ENCODE peak calls at places on chromosomes 12 and 14, in five cellular contexts. F is K562, T is endodermal cell, M is kidney epithelial cell, P is PC-9. H is an unnamed sample.

GRCh38 chr14:95045836-95046430 is 111.4 kb downstream of the DICER1 start:
- DNase-seq in M (no peak), T (peak), F (no peak), P (no peak), H (no peak)

GRCh38 chr12:55736076-55736475 is 6.8 kb upstream of the GDF11 start:
- DNase-seq in P (no peak), F (no peak), M (no peak), T (no peak), H (no peak)

GRCh38 chr12:71731439-71732356 is 23.0 kb upstream of the RAB21 start:
- DNase-seq in P (no peak), M (no peak), F (peak), T (peak), H (no peak)

GRCh38 chr12:120737557-120738251 is 12.1 kb downstream of the ACADS start:
- DNase-seq in P (no peak), T (peak), M (no peak), F (no peak), H (no peak)

GRCh38 chr14:53209370-53209769 is 56.2 kb upstream of the DDHD1 start:
- DNase-seq in T (no peak), P (no peak), M (no peak), F (no peak), H (no peak)

GRCh38 chr12:58966939-58967338 is 46.6 kb upstream of the LRIG3 start:
- DNase-seq in F (no peak), M (no peak), P (no peak), T (no peak), H (no peak)

GRCh38 chr12:12449533-12450025 is 92.7 kb downstream of the BORCS5 start:
- DNase-seq in P (no peak), M (no peak), F (no peak), T (no peak), H (no peak)

GRCh38 chr12:108831309-108831991 is 25.9 kb downstream of the SSH1 start:
- DNase-seq in P (no peak), F (no peak), M (no peak), T (no peak), H (no peak)

GRCh38 chr12:68821357-68822188 is 13.6 kb downstream of the MDM2 start:
- DNase-seq in F (no peak), M (no peak), T (no peak), P (no peak), H (no peak)

GRCh38 chr12:22408605-22409004 is 74.1 kb upstream of the ST8SIA1 start:
- DNase-seq in F (no peak), P (no peak), T (peak), M (no peak), H (no peak)

GRCh38 chr12:115763982-115764621 is 513.4 kb downstream of the MED13L start:
- DNase-seq in F (peak), T (no peak), P (no peak), M (no peak), H (no peak)

GRCh38 chr12:108810636-108811035 is 46.7 kb downstream of the SSH1 start:
- DNase-seq in T (no peak), M (no peak), P (no peak), F (no peak), H (no peak)

GRCh38 chr12:106227641-106228319 is 20.0 kb downstream of the CKAP4 start:
- DNase-seq in P (no peak), F (no peak), M (no peak), T (peak), H (no peak)

GRCh38 chr14:28299227-28299626 is 467.4 kb upstream of the FOXG1 start:
- DNase-seq in P (no peak), F (no peak), T (no peak), M (no peak), H (no peak)

GRCh38 chr14:53183611-53184010 is 30.5 kb upstream of the DDHD1 start:
- DNase-seq in M (no peak), F (no peak), P (no peak), T (no peak), H (no peak)

GRCh38 chr12:88495031-88495430 is 85.2 kb downstream of the KITLG start:
- DNase-seq in T (no peak), P (no peak), M (no peak), F (no peak), H (no peak)

GRCh38 chr14:65957631-65958205 is 528.5 kb upstream of the CCDC196 start:
- DNase-seq in T (peak), F (no peak), M (no peak), P (no peak), H (no peak)

GRCh38 chr14:67263499-67264149 is 22.4 kb downstream of the PALS1 start:
- DNase-seq in P (no peak), M (no peak), F (no peak), T (no peak), H (no peak)

GRCh38 chr14:104567957-104568225 is 11.7 kb upstream of the C14orf180 start:
- DNase-seq in T (no peak), F (no peak), M (no peak), P (no peak), H (no peak)

GRCh38 chr14:37416264-37416663 is 178.8 kb downstream of the FOXA1 start:
- DNase-seq in T (no peak), M (no peak), P (no peak), F (no peak), H (no peak)

GRCh38 chr12:68236421-68237059 is 10.9 kb upstream of the IL26 start:
- DNase-seq in T (no peak), F (peak), P (no peak), M (no peak), H (no peak)

GRCh38 chr14:64522591-64523355 is 17.8 kb upstream of the HSPA2 start:
- DNase-seq in P (no peak), F (no peak), T (no peak), M (no peak), H (no peak)

GRCh38 chr14:74414380-74414779 is 11.6 kb downstream of the SYNDIG1L start:
- DNase-seq in T (peak), F (no peak), P (no peak), M (no peak), H (no peak)

GRCh38 chr14:95486875-95487668 is 29.4 kb downstream of the SYNE3 start:
- DNase-seq in P (no peak), T (no peak), M (no peak), F (no peak), H (no peak)

GRCh38 chr12:46518729-46519128 is 146.2 kb upstream of the SLC38A2 start:
- DNase-seq in P (no peak), T (no peak), M (no peak), F (no peak), H (no peak)

GRCh38 chr12:97465012-97465345 is 2.4 kb downstream of the RMST start:
- DNase-seq in F (no peak), P (no peak), M (no peak), T (peak), H (no peak)

GRCh38 chr12:97464241-97465011 is 1.8 kb downstream of the RMST start:
- DNase-seq in P (no peak), F (no peak), M (no peak), T (peak), H (no peak)
- H3K4me3 ChIP-seq in P (no peak), F (no peak), M (no peak), T (peak), H (no peak)

GRCh38 chr12:93127107-93127560 is 198.0 kb upstream of the EEA1 start:
- DNase-seq in P (no peak), M (no peak), F (no peak), T (no peak), H (no peak)

GRCh38 chr12:93125126-93125525 is 196.0 kb upstream of the EEA1 start:
- DNase-seq in M (no peak), P (no peak), T (no peak), F (no peak), H (no peak)

GRCh38 chr12:93126069-93126474 is 197.0 kb upstream of the EEA1 start:
- DNase-seq in T (no peak), M (no peak), P (no peak), F (no peak), H (no peak)

GRCh38 chr12:93128332-93128707 is 199.2 kb upstream of the EEA1 start:
- DNase-seq in T (no peak), F (no peak), P (no peak), M (no peak), H (no peak)

GRCh38 chr12:93127582-93128331 is 198.7 kb upstream of the EEA1 start:
- DNase-seq in T (peak), F (peak), P (no peak), M (no peak), H (no peak)
- TF ChIP-seq CTCF in T (peak), F (peak), P (no peak), M (no peak), H (peak)

GRCh38 chr12:70606001-70606400 is 31.2 kb downstream of the PTPRB start:
- DNase-seq in P (no peak), T (no peak), M (no peak), F (no peak), H (peak)

GRCh38 chr12:70609203-70609602 is 28.0 kb downstream of the PTPRB start:
- DNase-seq in F (peak), T (peak), M (no peak), P (no peak), H (no peak)

GRCh38 chr12:70604662-70605061 is 32.6 kb downstream of the PTPRB start:
- DNase-seq in T (no peak), P (no peak), F (no peak), M (no peak), H (no peak)

GRCh38 chr12:70608184-70608583 is 29.0 kb downstream of the PTPRB start:
- DNase-seq in P (no peak), M (no peak), T (no peak), F (no peak), H (no peak)

DNA sequence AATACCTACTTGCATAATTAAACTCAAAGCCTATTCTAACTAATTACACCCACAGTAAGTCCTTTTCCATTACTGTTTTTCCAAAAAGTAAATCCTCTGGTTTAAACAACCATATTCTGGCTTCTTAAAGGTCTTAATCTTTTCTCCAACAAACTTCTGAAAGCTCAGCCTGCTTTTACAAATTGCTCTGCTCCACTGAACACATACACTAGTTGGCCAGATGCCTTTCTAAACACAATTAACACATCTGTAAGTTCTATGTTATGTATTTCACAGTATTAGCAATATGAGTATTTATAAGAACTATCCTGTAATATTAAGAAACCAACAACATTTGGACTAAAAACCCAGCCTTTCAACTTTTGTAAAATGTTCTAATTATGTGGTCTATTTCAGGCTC is 30.1 kb downstream of the PTPRB start:
- DNase-seq in P (no peak), M (no peak), F (no peak), T (no peak), H (peak)
- H3K4me3 ChIP-seq in P (no peak), M (peak), F (no peak), T (no peak), H (peak)

GRCh38 chr14:51622376-51622775 is 29.3 kb upstream of the FRMD6 start:
- DNase-seq in T (no peak), M (no peak), P (no peak), F (no peak), H (no peak)

GRCh38 chr14:51625170-51625569 is 26.5 kb upstream of the FRMD6 start:
- DNase-seq in M (no peak), F (no peak), T (no peak), P (no peak), H (no peak)

GRCh38 chr14:51620036-51620435 is 31.7 kb upstream of the FRMD6 start:
- DNase-seq in F (no peak), P (no peak), T (no peak), M (no peak), H (no peak)

GRCh38 chr14:51619551-51619950 is 32.2 kb upstream of the FRMD6 start:
- DNase-seq in M (no peak), T (no peak), F (no peak), P (no peak), H (no peak)

GRCh38 chr14:51621654-51622053 is 30.1 kb upstream of the FRMD6 start:
- DNase-seq in T (no peak), F (no peak), P (no peak), M (no peak), H (no peak)
- TF ChIP-seq CTCF in T (no peak), F (no peak), P (no peak), M (no peak), H (no peak)

DNA sequence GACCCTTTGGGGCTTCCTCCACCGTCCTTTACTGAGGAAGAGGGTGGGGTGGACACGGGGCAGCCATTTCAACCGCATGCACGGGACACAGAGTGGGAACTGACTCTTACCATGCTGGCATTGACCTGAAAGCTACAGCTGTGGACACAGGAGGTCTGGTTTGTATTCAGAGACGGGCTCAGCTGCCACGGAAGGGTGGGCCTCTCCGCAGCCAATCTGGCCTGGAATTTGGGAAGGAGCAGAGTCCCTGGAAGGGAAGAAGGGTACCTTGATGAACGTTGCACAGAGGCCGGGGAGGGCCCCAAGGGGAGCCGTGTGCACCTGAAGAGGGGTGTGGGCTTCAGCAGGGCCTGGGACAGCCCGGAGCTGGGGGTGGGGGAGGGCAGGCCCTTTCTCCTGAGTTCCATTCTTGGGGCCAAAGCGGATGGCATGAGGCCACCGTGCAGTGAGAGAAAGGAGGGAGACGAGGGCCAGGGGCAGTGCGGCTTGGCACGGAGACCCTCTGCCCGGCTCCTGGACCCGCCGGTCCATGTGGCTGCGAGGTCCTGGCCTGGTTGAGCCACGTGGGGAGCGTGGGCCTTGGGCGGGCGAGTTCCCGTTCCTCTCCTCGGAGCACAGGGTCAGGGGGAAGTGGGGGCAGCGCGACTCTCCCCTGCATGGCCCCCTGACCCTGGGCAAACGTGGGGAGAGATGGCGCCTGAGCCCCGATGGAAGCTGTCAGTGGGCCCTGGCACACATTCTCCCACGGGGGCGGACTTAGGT is 14.6 kb downstream of the TNFAIP2 start:
- DNase-seq in P (no peak), T (no peak), M (no peak), F (no peak), H (no peak)
- H3K4me3 ChIP-seq in P (no peak), T (no peak), M (no peak), F (no peak), H (no peak)

GRCh38 chr14:92984082-92984788 is 61.3 kb downstream of the CHGA start:
- DNase-seq in M (no peak), P (no peak), T (no peak), F (no peak), H (no peak)
- TF ChIP-seq CTCF in M (no peak), P (no peak), T (no peak), F (no peak), H (no peak)